ENCODE peak calls at places on chromosome 15, in six cellular contexts. One of them, this sample, is unnamed.

GRCh38 chr15:45642203-45642932 is 7.5 kb downstream of the SQOR start:
- DNase-seq in stomach: no peak
- DNase-seq in heart left ventricle: no peak
- DNase-seq in astrocyte: peak
- DNase-seq in Peyer's patch: no peak
- DNase-seq in PC-9: peak
- DNase-seq in this sample: no peak

GRCh38 chr15:33160581-33161165 is 33.8 kb downstream of the FMN1 start:
- DNase-seq in astrocyte: no peak
- DNase-seq in stomach: no peak
- DNase-seq in Peyer's patch: no peak
- DNase-seq in PC-9: no peak
- DNase-seq in heart left ventricle: no peak
- DNase-seq in this sample: no peak

GRCh38 chr15:51793521-51793920 is 35.9 kb upstream of the TMOD3 start:
- DNase-seq in PC-9: no peak
- DNase-seq in astrocyte: no peak
- DNase-seq in heart left ventricle: peak
- DNase-seq in Peyer's patch: no peak
- DNase-seq in stomach: peak
- DNase-seq in this sample: peak

GRCh38 chr15:69315402-69316110 is 16.8 kb downstream of the PAQR5 start:
- DNase-seq in heart left ventricle: no peak
- DNase-seq in PC-9: no peak
- DNase-seq in astrocyte: no peak
- DNase-seq in Peyer's patch: no peak
- DNase-seq in stomach: no peak
- DNase-seq in this sample: no peak

GRCh38 chr15:80411788-80412288 is 7.7 kb downstream of the ARNT2 start:
- DNase-seq in PC-9: no peak
- DNase-seq in heart left ventricle: no peak
- DNase-seq in stomach: no peak
- DNase-seq in Peyer's patch: no peak
- DNase-seq in astrocyte: no peak
- DNase-seq in this sample: no peak

GRCh38 chr15:56228352-56228751 is 15.3 kb downstream of the RFX7 start:
- DNase-seq in PC-9: no peak
- DNase-seq in Peyer's patch: no peak
- DNase-seq in heart left ventricle: no peak
- DNase-seq in stomach: no peak
- DNase-seq in astrocyte: no peak
- DNase-seq in this sample: no peak

GRCh38 chr15:80173022-80173759 is 20.4 kb downstream of the FAH start:
- DNase-seq in astrocyte: no peak
- DNase-seq in stomach: peak
- DNase-seq in PC-9: peak
- DNase-seq in Peyer's patch: peak
- DNase-seq in heart left ventricle: peak
- DNase-seq in this sample: peak

GRCh38 chr15:49060710-49061483 is 14.7 kb upstream of the SECISBP2L start:
- DNase-seq in PC-9: no peak
- DNase-seq in astrocyte: peak
- DNase-seq in stomach: no peak
- DNase-seq in Peyer's patch: no peak
- DNase-seq in heart left ventricle: no peak
- DNase-seq in this sample: no peak

GRCh38 chr15:36432162-36432561 is 147.3 kb upstream of the CDIN1 start:
- DNase-seq in PC-9: no peak
- DNase-seq in stomach: no peak
- DNase-seq in astrocyte: peak
- DNase-seq in Peyer's patch: no peak
- DNase-seq in heart left ventricle: no peak
- DNase-seq in this sample: no peak

GRCh38 chr15:69351333-69351732 is 52.6 kb downstream of the PAQR5 start:
- DNase-seq in astrocyte: no peak
- DNase-seq in Peyer's patch: no peak
- DNase-seq in heart left ventricle: no peak
- DNase-seq in PC-9: no peak
- DNase-seq in stomach: no peak
- DNase-seq in this sample: no peak

GRCh38 chr15:89899303-89899946 is 5.6 kb upstream of the AP3S2 start:
- DNase-seq in stomach: no peak
- DNase-seq in astrocyte: no peak
- DNase-seq in PC-9: no peak
- DNase-seq in heart left ventricle: no peak
- DNase-seq in Peyer's patch: no peak
- DNase-seq in this sample: no peak

GRCh38 chr15:35986072-35986666 is 440.2 kb upstream of the DPH6 start:
- DNase-seq in stomach: no peak
- DNase-seq in heart left ventricle: peak
- DNase-seq in PC-9: no peak
- DNase-seq in astrocyte: no peak
- DNase-seq in Peyer's patch: no peak
- DNase-seq in this sample: no peak

GRCh38 chr15:80776420-80777045 is 2.6 kb upstream of the CEMIP start:
- DNase-seq in stomach: peak
- DNase-seq in heart left ventricle: peak
- DNase-seq in astrocyte: peak
- DNase-seq in PC-9: no peak
- DNase-seq in Peyer's patch: peak
- DNase-seq in this sample: peak

GRCh38 chr15:92617197-92618037 is 38.2 kb downstream of the FAM174B start:
- DNase-seq in Peyer's patch: no peak
- DNase-seq in stomach: peak
- DNase-seq in heart left ventricle: peak
- DNase-seq in PC-9: peak
- DNase-seq in astrocyte: peak
- DNase-seq in this sample: peak

GRCh38 chr15:90232941-90233700 is 620 bp downstream of the CIB1 start:
- DNase-seq in heart left ventricle: peak
- DNase-seq in astrocyte: peak
- DNase-seq in stomach: peak
- DNase-seq in PC-9: peak
- DNase-seq in Peyer's patch: peak
- DNase-seq in this sample: peak

GRCh38 chr15:56813995-56814394 is 80.7 kb upstream of the ZNF280D start:
- DNase-seq in stomach: no peak
- DNase-seq in astrocyte: no peak
- DNase-seq in PC-9: no peak
- DNase-seq in Peyer's patch: no peak
- DNase-seq in heart left ventricle: no peak
- DNase-seq in this sample: no peak

GRCh38 chr15:41772720-41773331 is 1.5 kb upstream of the MAPKBP1 start:
- DNase-seq in astrocyte: peak
- DNase-seq in stomach: peak
- DNase-seq in Peyer's patch: peak
- DNase-seq in heart left ventricle: peak
- DNase-seq in PC-9: peak
- DNase-seq in this sample: peak

GRCh38 chr15:90001683-90002427 is 731 bp downstream of the ZNF710 start:
- DNase-seq in Peyer's patch: peak
- DNase-seq in astrocyte: peak
- DNase-seq in PC-9: no peak
- DNase-seq in stomach: peak
- DNase-seq in heart left ventricle: peak
- DNase-seq in this sample: peak

GRCh38 chr15:64153480-64154367 is 2.2 kb downstream of the SNX22 start:
- DNase-seq in astrocyte: peak
- DNase-seq in stomach: peak
- DNase-seq in PC-9: peak
- DNase-seq in Peyer's patch: peak
- DNase-seq in heart left ventricle: peak
- DNase-seq in this sample: peak

GRCh38 chr15:62035256-62035908 is 24.9 kb downstream of the VPS13C start:
- DNase-seq in astrocyte: peak
- DNase-seq in stomach: no peak
- DNase-seq in Peyer's patch: no peak
- DNase-seq in heart left ventricle: no peak
- DNase-seq in PC-9: no peak
- DNase-seq in this sample: no peak

GRCh38 chr15:31338879-31339557 is 12.4 kb downstream of the KLF13 start:
- DNase-seq in stomach: no peak
- DNase-seq in Peyer's patch: peak
- DNase-seq in heart left ventricle: peak
- DNase-seq in astrocyte: peak
- DNase-seq in PC-9: no peak
- DNase-seq in this sample: peak
- H3K4me3 ChIP-seq in stomach: no peak
- H3K4me3 ChIP-seq in Peyer's patch: no peak
- H3K4me3 ChIP-seq in heart left ventricle: no peak
- H3K4me3 ChIP-seq in astrocyte: no peak
- H3K4me3 ChIP-seq in PC-9: no peak
- H3K4me3 ChIP-seq in this sample: no peak

GRCh38 chr15:101478701-101479341 is 10.7 kb downstream of the PCSK6 start:
- DNase-seq in PC-9: no peak
- DNase-seq in astrocyte: no peak
- DNase-seq in Peyer's patch: no peak
- DNase-seq in heart left ventricle: no peak
- DNase-seq in stomach: no peak
- DNase-seq in this sample: no peak
- H3K27ac ChIP-seq in PC-9: no peak
- H3K27ac ChIP-seq in astrocyte: no peak
- H3K27ac ChIP-seq in Peyer's patch: no peak
- H3K27ac ChIP-seq in heart left ventricle: no peak
- H3K27ac ChIP-seq in stomach: no peak
- H3K27ac ChIP-seq in this sample: no peak

DNA sequence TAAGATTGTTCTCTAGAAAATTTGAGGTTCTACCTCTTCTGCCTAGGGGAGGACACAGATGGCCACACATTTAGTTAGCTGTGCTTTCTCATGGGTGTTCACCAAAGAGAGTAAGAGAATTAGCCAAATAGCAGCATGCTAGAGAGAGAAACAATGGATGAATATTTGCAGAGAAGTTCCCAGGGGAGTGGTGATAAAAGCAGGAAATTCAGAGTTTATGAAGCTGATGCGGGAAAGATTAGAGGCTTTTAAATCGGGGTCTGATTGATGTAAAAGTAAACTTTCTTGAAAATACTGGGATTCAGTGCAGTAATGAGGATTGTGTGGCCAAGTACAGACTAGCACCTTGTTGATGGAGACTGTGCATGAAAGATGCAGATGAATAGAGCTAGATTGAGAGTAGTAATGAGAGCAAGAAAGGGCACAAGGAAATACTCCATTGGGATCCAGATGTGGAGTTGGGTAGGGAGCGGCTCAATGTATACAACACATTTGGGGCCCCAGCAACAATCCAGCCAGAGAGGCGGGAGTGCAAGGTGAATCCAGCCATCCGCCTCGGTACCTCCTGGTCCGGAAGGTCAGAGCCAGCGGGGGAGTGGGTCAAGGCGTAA is 8.8 kb downstream of the ISL2 start:
- DNase-seq in heart left ventricle: no peak
- DNase-seq in stomach: no peak
- DNase-seq in astrocyte: no peak
- DNase-seq in Peyer's patch: no peak
- DNase-seq in PC-9: no peak
- DNase-seq in this sample: no peak
- H3K4me3 ChIP-seq in heart left ventricle: no peak
- H3K4me3 ChIP-seq in stomach: peak
- H3K4me3 ChIP-seq in astrocyte: no peak
- H3K4me3 ChIP-seq in Peyer's patch: no peak
- H3K4me3 ChIP-seq in PC-9: peak
- H3K4me3 ChIP-seq in this sample: no peak

DNA sequence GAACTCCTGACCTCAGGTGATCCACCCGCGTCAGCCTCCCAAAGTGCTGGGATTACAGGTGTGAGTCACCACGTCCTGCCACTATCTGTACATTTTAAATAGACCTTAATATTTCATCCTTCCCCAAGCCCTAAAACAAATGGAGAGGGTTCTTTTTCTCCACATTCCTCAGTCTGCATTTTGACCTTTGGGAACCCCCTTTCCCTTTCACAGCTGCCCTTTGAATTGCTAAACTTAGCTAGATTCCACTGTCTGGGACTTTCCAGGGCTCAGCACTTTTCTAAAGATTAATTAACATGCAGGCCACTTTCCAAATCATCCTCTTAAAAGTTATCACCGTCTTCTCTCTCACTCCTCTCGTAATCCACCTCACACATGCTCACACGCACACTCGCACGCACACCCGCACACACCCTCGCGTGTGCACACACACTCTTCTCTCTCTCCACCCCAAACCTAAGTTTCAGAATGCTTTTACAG is 124.2 kb downstream of the TMCO5A start:
- DNase-seq in Peyer's patch: no peak
- DNase-seq in PC-9: no peak
- DNase-seq in stomach: no peak
- DNase-seq in heart left ventricle: no peak
- DNase-seq in astrocyte: no peak
- DNase-seq in this sample: no peak
- H3K27ac ChIP-seq in Peyer's patch: no peak
- H3K27ac ChIP-seq in PC-9: no peak
- H3K27ac ChIP-seq in stomach: no peak
- H3K27ac ChIP-seq in heart left ventricle: no peak
- H3K27ac ChIP-seq in astrocyte: no peak
- H3K27ac ChIP-seq in this sample: no peak

GRCh38 chr15:29454506-29454905 is 184.9 kb upstream of the NSMCE3 start:
- DNase-seq in astrocyte: no peak
- DNase-seq in stomach: no peak
- DNase-seq in heart left ventricle: no peak
- DNase-seq in Peyer's patch: no peak
- DNase-seq in PC-9: no peak
- DNase-seq in this sample: no peak

GRCh38 chr15:29455055-29455454 is 185.4 kb upstream of the NSMCE3 start:
- DNase-seq in PC-9: no peak
- DNase-seq in astrocyte: no peak
- DNase-seq in Peyer's patch: no peak
- DNase-seq in heart left ventricle: no peak
- DNase-seq in stomach: no peak
- DNase-seq in this sample: no peak

GRCh38 chr15:29451201-29451781 is 181.7 kb upstream of the NSMCE3 start:
- DNase-seq in Peyer's patch: no peak
- DNase-seq in stomach: no peak
- DNase-seq in PC-9: no peak
- DNase-seq in astrocyte: no peak
- DNase-seq in heart left ventricle: no peak
- DNase-seq in this sample: no peak

GRCh38 chr15:29455530-29455929 is 185.9 kb upstream of the NSMCE3 start:
- DNase-seq in heart left ventricle: no peak
- DNase-seq in astrocyte: no peak
- DNase-seq in Peyer's patch: no peak
- DNase-seq in stomach: no peak
- DNase-seq in PC-9: no peak
- DNase-seq in this sample: no peak

GRCh38 chr15:29452881-29453731 is 183.5 kb upstream of the NSMCE3 start:
- DNase-seq in heart left ventricle: no peak
- DNase-seq in Peyer's patch: no peak
- DNase-seq in stomach: no peak
- DNase-seq in astrocyte: no peak
- DNase-seq in PC-9: no peak
- DNase-seq in this sample: no peak
- H3K4me3 ChIP-seq in heart left ventricle: no peak
- H3K4me3 ChIP-seq in Peyer's patch: no peak
- H3K4me3 ChIP-seq in stomach: no peak
- H3K4me3 ChIP-seq in astrocyte: no peak
- H3K4me3 ChIP-seq in PC-9: no peak
- H3K4me3 ChIP-seq in this sample: no peak

GRCh38 chr15:85646538-85647091 is 148.1 kb downstream of the KLHL25 start:
- DNase-seq in stomach: no peak
- DNase-seq in astrocyte: peak
- DNase-seq in PC-9: no peak
- DNase-seq in Peyer's patch: no peak
- DNase-seq in heart left ventricle: no peak
- DNase-seq in this sample: no peak
- H3K27ac ChIP-seq in stomach: peak
- H3K27ac ChIP-seq in astrocyte: peak
- H3K27ac ChIP-seq in PC-9: no peak
- H3K27ac ChIP-seq in Peyer's patch: no peak
- H3K27ac ChIP-seq in heart left ventricle: peak
- H3K27ac ChIP-seq in this sample: peak

GRCh38 chr15:78050441-78050809 is 27.1 kb downstream of the TBC1D2B start:
- DNase-seq in astrocyte: peak
- DNase-seq in heart left ventricle: no peak
- DNase-seq in Peyer's patch: no peak
- DNase-seq in stomach: no peak
- DNase-seq in PC-9: no peak
- DNase-seq in this sample: no peak
- H3K4me3 ChIP-seq in astrocyte: no peak
- H3K4me3 ChIP-seq in heart left ventricle: no peak
- H3K4me3 ChIP-seq in Peyer's patch: no peak
- H3K4me3 ChIP-seq in stomach: no peak
- H3K4me3 ChIP-seq in PC-9: no peak
- H3K4me3 ChIP-seq in this sample: no peak

This sample was measured in lung.